ENCODE peak calls at places on chromosomes 12 and 14, in eight cellular contexts. V, Q, I, X, A, S, G and L are unnamed samples. For H3K9me3 and H3K4me1, the result is how much of the 10 kb centered on the place peaks cover.

GRCh38 chr12:32737715-32738114 is 18.0 kb downstream of the YARS2 start:
- DNase-seq in V (no peak), Q (no peak), I (no peak), X (no peak), A (no peak), S (no peak), G (no peak), L (no peak)

GRCh38 chr12:78725951-78726550 is 138.5 kb upstream of the SYT1 start:
- DNase-seq in V (no peak), Q (no peak), I (no peak), X (no peak), A (no peak), S (no peak), G (no peak), L (no peak)

GRCh38 chr14:63855272-63855671 is 2.5 kb downstream of the SYNE2 start:
- DNase-seq in V (no peak), Q (no peak), I (no peak), X (no peak), A (no peak), S (no peak), G (no peak), L (no peak)

GRCh38 chr14:68937790-68938514 is 41.1 kb downstream of the ACTN1 start:
- DNase-seq in V (peak), Q (no peak), I (no peak), X (no peak), A (peak), S (peak), G (no peak), L (no peak)

GRCh38 chr12:125340791-125341190 is 275.6 kb downstream of the AACS start:
- DNase-seq in V (peak), Q (no peak), I (no peak), X (no peak), A (no peak), S (peak), G (no peak), L (peak)

GRCh38 chr12:118357327-118358007 is 15.2 kb downstream of the TAOK3 start:
- DNase-seq in V (no peak), Q (no peak), I (peak), X (no peak), A (no peak), S (peak), G (peak), L (no peak)

GRCh38 chr14:32343926-32344430 is 14.9 kb downstream of the AKAP6 start:
- DNase-seq in V (no peak), Q (no peak), I (no peak), X (no peak), A (no peak), S (no peak), G (no peak), L (no peak)

GRCh38 chr14:103713304-103714062 is 1.8 kb downstream of the XRCC3 start:
- DNase-seq in V (peak), Q (no peak), I (no peak), X (no peak), A (no peak), S (no peak), G (peak), L (no peak)

GRCh38 chr12:79690606-79691298 is at the start of gene PAWR:
- DNase-seq in V (peak), Q (peak), I (peak), X (peak), A (peak), S (peak), G (no peak), L (no peak)

GRCh38 chr12:28883406-28883997 is 265.6 kb upstream of the FAR2 start:
- DNase-seq in V (no peak), Q (no peak), I (no peak), X (no peak), A (no peak), S (no peak), G (no peak), L (no peak)

GRCh38 chr12:14473707-14474287 is 93.9 kb downstream of the PLBD1 start:
- DNase-seq in V (no peak), Q (no peak), I (no peak), X (no peak), A (no peak), S (no peak), G (no peak), L (no peak)
- H3K9me3 ChIP-seq in V (under half), Q (under half), I (under half), X (under half), A (under half), S (under half), G (under half), L (half or more)

DNA sequence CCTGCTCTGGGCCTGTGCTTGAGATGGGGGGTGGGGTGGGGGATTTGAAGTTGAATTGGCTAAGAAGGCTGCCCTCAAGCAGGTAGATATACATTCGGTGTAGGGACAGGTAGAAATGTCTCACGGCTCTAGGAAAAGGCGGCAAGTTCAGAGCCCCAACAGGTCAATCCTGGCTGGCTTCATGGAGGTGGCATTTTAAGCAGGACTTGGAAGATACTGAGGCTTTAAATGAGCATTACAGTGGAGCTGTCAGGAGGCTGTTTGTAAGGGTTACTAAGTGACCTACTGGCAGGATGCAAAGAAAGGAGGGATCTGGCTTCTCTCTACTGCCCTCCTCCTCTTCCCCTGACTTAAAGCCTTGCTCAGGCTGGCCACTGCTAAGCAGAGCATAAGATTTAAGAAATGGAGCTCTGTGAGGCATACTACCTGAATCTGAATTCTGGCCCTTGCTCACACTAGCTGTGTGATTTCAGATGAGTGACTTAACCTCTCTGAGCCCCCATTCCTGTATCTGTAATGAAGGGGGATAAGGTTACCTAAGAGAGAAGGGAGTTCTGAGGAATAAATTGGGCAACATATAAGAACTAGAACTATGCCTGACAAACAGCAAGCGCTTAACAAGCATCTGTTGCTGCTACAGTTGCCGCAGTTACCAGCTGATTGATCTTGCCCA is 61.6 kb downstream of the SLC24A4 start:
- DNase-seq in V (no peak), Q (no peak), I (no peak), X (no peak), A (no peak), S (no peak), G (no peak), L (no peak)
- H3K27ac ChIP-seq in V (no peak), Q (no peak), I (no peak), X (no peak), A (no peak), S (no peak), G (no peak), L (no peak)

GRCh38 chr12:64088431-64089349 is 133.4 kb downstream of the KICS2 start:
- DNase-seq in V (peak), Q (peak), I (peak), X (no peak), A (no peak), S (peak), G (no peak), L (peak)
- H3K4me1 ChIP-seq in V (under half), Q (under half), I (under half), X (under half), A (under half), S (under half), G (under half), L (under half)

GRCh38 chr14:20001863-20002262 is at the start of gene OR4Q2:
- DNase-seq in V (no peak), Q (no peak), I (no peak), X (no peak), A (no peak), S (no peak), G (no peak), L (no peak)
- H3K9me3 ChIP-seq in V (under half), Q (under half), I (under half), X (under half), A (under half), S (under half), G (under half), L (under half)

GRCh38 chr12:52615912-52616311 is 2.4 kb downstream of the KRT73 start:
- DNase-seq in V (no peak), Q (no peak), I (peak), X (no peak), A (no peak), S (no peak), G (no peak), L (peak)

GRCh38 chr12:52616680-52617402 is 1.5 kb downstream of the KRT73 start:
- DNase-seq in V (no peak), Q (no peak), I (no peak), X (no peak), A (no peak), S (no peak), G (no peak), L (peak)

GRCh38 chr12:52618216-52618615 is at the start of gene KRT73:
- DNase-seq in V (no peak), Q (no peak), I (peak), X (no peak), A (no peak), S (no peak), G (no peak), L (peak)

GRCh38 chr12:52618866-52619265 is 507 bp upstream of the KRT73 start:
- DNase-seq in V (no peak), Q (no peak), I (peak), X (no peak), A (no peak), S (no peak), G (no peak), L (peak)

DNA sequence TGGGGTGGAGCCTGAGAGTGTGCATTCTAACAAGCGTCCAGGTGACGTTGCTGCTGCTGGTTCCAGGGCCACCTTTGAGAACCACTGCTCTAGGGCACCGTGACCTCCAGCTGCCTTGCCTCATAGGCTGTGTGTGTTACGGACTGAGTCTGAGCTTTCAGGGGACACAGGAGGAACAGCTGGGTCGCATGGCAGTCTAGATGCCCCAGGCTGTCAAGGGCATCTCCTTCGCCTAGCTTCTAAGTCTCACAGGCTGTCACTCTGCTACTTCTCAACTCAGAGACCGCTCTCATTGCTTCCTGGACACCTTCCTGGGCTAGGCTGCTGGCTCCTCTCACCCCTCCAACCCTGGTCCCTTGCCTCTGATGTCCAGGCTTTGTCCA is 965 bp downstream of the KRT73 start:
- DNase-seq in V (no peak), Q (no peak), I (peak), X (no peak), A (no peak), S (no peak), G (no peak), L (peak)
- H3K27ac ChIP-seq in V (no peak), Q (no peak), I (no peak), X (no peak), A (no peak), S (no peak), G (no peak), L (no peak)

GRCh38 chr12:113227686-113228391 is 6.6 kb downstream of the TPCN1 start:
- DNase-seq in V (peak), Q (no peak), I (no peak), X (no peak), A (no peak), S (no peak), G (no peak), L (no peak)
- H3K4me1 ChIP-seq in V (under half), Q (half or more), I (under half), X (half or more), A (under half), S (half or more), G (half or more), L (half or more)

GRCh38 chr12:34334538-34334937 is 312.2 kb downstream of the ALG10 start:
- DNase-seq in V (no peak), Q (no peak), I (no peak), X (no peak), A (no peak), S (no peak), G (no peak), L (no peak)
- H3K9me3 ChIP-seq in V (under half), Q (under half), I (under half), X (under half), A (under half), S (under half), G (under half), L (under half)